ENCODE peak calls at places on chromosomes 2 and 18, in ten cellular contexts. D, E, Y, M, R, O, G, W, P and N are unnamed samples. For H3K9me3, the result is how much of the 10 kb centered on the place peaks cover.

GRCh38 chr18:8635087-8635486 is 25.9 kb downstream of the RAB12 start:
- DNase-seq in Y (no peak), W (peak), O (no peak), E (no peak), G (no peak), M (no peak), R (no peak), D (no peak), P (no peak), N (no peak)

GRCh38 chr18:32389868-32390267 is 80.8 kb downstream of the GAREM1 start:
- DNase-seq in W (no peak), Y (no peak), D (no peak), O (no peak), M (no peak), E (no peak), G (no peak), P (peak), R (no peak), N (no peak)

GRCh38 chr18:37138456-37138855 is 309.5 kb downstream of the KIAA1328 start:
- DNase-seq in E (no peak), R (no peak), M (no peak), W (no peak), Y (no peak), G (no peak), P (no peak), O (no peak), D (no peak), N (no peak)

GRCh38 chr2:160111951-160112798 is 49.8 kb upstream of the PLA2R1 start:
- DNase-seq in O (no peak), Y (no peak), M (no peak), R (no peak), D (no peak), P (no peak), W (no peak), E (no peak), G (no peak), N (no peak)

GRCh38 chr18:25898965-25899364 is 191.4 kb downstream of the SS18 start:
- DNase-seq in Y (no peak), W (no peak), G (no peak), O (no peak), D (no peak), R (no peak), E (no peak), M (no peak), P (no peak), N (no peak)

GRCh38 chr2:177063331-177063730 is 149.3 kb upstream of the HNRNPA3 start:
- DNase-seq in Y (no peak), W (no peak), M (no peak), R (no peak), O (no peak), G (no peak), D (no peak), P (no peak), E (no peak), N (no peak)

GRCh38 chr2:167508709-167509108 is 620.4 kb downstream of the XIRP2 start:
- DNase-seq in R (no peak), P (no peak), E (no peak), O (no peak), Y (no peak), D (no peak), W (no peak), M (no peak), G (no peak), N (no peak)

GRCh38 chr2:15200581-15200980 is 360.6 kb downstream of the NBAS start:
- DNase-seq in O (no peak), E (no peak), W (no peak), G (no peak), Y (no peak), P (no peak), R (no peak), M (no peak), D (no peak), N (no peak)

GRCh38 chr2:3495956-3496355 is 23.4 kb downstream of the ADI1 start:
- DNase-seq in O (no peak), W (no peak), P (no peak), G (no peak), D (no peak), Y (no peak), R (no peak), M (no peak), E (no peak), N (no peak)

GRCh38 chr2:30230855-30231725 is at the start of gene LBH:
- DNase-seq in P (peak), R (peak), Y (peak), M (no peak), G (peak), E (peak), D (peak), O (peak), W (peak), N (peak)

GRCh38 chr2:112204411-112204810 is 50.4 kb downstream of the ZC3H8 start:
- DNase-seq in Y (no peak), G (no peak), M (peak), D (no peak), R (no peak), O (no peak), E (no peak), P (no peak), W (peak), N (no peak)

GRCh38 chr2:240561325-240561971 is 1.3 kb downstream of the DUSP28 start:
- DNase-seq in O (peak), P (no peak), E (no peak), G (peak), D (peak), M (no peak), R (no peak), Y (no peak), W (peak), N (no peak)

GRCh38 chr18:73283788-73284187 is 416.0 kb upstream of the NETO1 start:
- DNase-seq in O (no peak), D (no peak), W (no peak), P (no peak), E (no peak), R (no peak), G (no peak), Y (no peak), M (no peak), N (no peak)

GRCh38 chr2:237434916-237435315 is 21.0 kb upstream of the COL6A3 start:
- DNase-seq in P (no peak), Y (peak), R (no peak), M (no peak), O (no peak), E (no peak), G (peak), D (no peak), W (no peak), N (peak)

GRCh38 chr2:102187191-102188150 is 648 bp downstream of the IL1RL2 start:
- DNase-seq in D (no peak), E (no peak), Y (no peak), G (peak), P (peak), R (no peak), M (no peak), O (no peak), W (peak), N (peak)

GRCh38 chr2:200377774-200378336 is 71.4 kb downstream of the SPATS2L start:
- DNase-seq in E (no peak), D (no peak), P (peak), G (peak), Y (peak), M (peak), W (no peak), R (no peak), O (no peak), N (no peak)

GRCh38 chr2:240250985-240251847 is 110.8 kb upstream of the OTOS start:
- DNase-seq in D (no peak), W (peak), M (peak), E (peak), R (peak), P (peak), G (peak), Y (peak), O (peak), N (peak)

GRCh38 chr18:38612904-38613303 is 1047.3 kb upstream of the CELF4 start:
- DNase-seq in Y (no peak), W (no peak), E (no peak), G (no peak), M (no peak), P (no peak), D (no peak), R (no peak), O (no peak), N (no peak)

GRCh38 chr2:45941758-45942738 is 290.6 kb downstream of the PRKCE start:
- DNase-seq in W (peak), Y (no peak), R (no peak), G (no peak), E (no peak), M (no peak), P (no peak), D (no peak), O (no peak), N (no peak)

GRCh38 chr2:128392207-128392606 is 73.5 kb upstream of the HS6ST1 start:
- DNase-seq in D (no peak), G (no peak), O (no peak), W (no peak), P (no peak), M (no peak), Y (no peak), E (no peak), R (no peak), N (no peak)

GRCh38 chr2:174336403-174337336 is 1.9 kb downstream of the SP9 start:
- DNase-seq in O (no peak), G (peak), R (no peak), D (peak), W (peak), P (no peak), M (peak), Y (peak), E (no peak), N (peak)

GRCh38 chr18:70154591-70155194 is 50.8 kb downstream of the RTTN start:
- DNase-seq in Y (no peak), G (no peak), D (no peak), W (no peak), P (no peak), E (no peak), R (no peak), O (no peak), M (no peak), N (no peak)

DNA sequence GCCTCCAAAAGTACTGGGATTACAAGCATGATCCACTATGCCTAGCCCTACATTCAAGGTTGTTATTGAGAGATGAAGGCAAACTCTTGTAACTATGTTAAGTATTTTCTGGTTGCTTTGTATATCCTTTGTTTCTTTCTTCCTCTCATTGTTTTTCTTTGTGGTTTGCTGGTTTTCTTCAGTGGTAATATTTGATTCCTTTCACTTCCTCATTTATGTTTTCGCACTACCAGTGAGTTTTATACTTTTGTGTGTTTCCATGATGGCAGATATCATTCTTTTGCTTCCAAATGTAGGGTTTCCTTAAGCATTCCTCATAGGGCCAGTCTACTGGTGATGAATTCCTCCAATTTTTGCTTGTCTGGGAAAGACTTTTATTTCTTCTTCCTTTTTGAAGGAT is 90.2 kb downstream of the NCK2 start:
- DNase-seq in O (no peak), R (no peak), Y (no peak), P (no peak), W (peak), M (no peak), G (no peak), E (no peak), D (no peak), N (no peak)
- H3K9me3 ChIP-seq in O (under half), R (under half), Y (under half), P (under half), W (under half), M (under half), G (under half), E (under half), D (under half), N (half or more)

GRCh38 chr2:28729698-28730097 is 21.9 kb upstream of the PPP1CB start:
- DNase-seq in M (no peak), W (no peak), E (no peak), Y (no peak), R (no peak), D (no peak), G (no peak), O (no peak), P (no peak), N (no peak)
- TF ChIP-seq POLR2AphosphoS5 in M (no peak), W (no peak), E (no peak), Y (no peak), R (no peak), D (no peak), G (no peak), O (no peak), P (no peak), N (no peak)

GRCh38 chr2:68739261-68740183 is 4.9 kb downstream of the ARHGAP25 start:
- DNase-seq in E (no peak), O (no peak), P (no peak), M (no peak), Y (no peak), D (no peak), W (no peak), G (no peak), R (peak), N (no peak)
- TF ChIP-seq POLR2A in E (no peak), O (no peak), P (no peak), M (no peak), Y (no peak), D (no peak), W (no peak), G (no peak), R (no peak), N (peak)

DNA sequence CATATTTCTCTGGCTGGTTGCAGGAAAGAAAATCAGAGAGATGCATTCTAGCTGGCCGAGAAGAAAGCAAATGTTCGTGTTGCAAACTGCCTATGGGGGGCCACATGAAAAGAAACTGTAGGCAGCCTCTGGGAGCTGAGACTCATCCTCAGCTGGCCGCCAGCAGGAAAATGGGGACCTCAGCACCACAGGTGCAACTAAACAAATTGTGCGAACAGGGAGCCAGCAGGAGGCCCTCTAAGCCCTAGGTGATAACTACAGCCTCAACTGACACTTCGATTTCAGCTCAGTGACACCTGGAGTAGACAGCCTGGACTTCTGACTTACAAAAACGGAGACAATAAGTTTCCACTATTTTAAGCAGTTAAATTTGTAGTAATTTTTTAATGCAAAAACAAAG is 107.3 kb downstream of the DTNB start:
- DNase-seq in Y (no peak), D (no peak), W (no peak), P (no peak), M (no peak), R (no peak), G (no peak), E (no peak), O (no peak), N (no peak)
- H3K9me3 ChIP-seq in Y (under half), D (under half), W (under half), P (under half), M (under half), R (under half), G (under half), E (under half), O (under half), N (under half)

GRCh38 chr2:48488545-48488944 is 41.4 kb upstream of the STON1 start:
- DNase-seq in O (no peak), D (no peak), G (no peak), P (no peak), Y (no peak), E (no peak), M (no peak), W (no peak), R (no peak), N (no peak)
- TF ChIP-seq POLR2AphosphoS5 in O (no peak), D (no peak), G (no peak), P (no peak), Y (no peak), E (no peak), M (no peak), W (no peak), R (no peak), N (no peak)

DNA sequence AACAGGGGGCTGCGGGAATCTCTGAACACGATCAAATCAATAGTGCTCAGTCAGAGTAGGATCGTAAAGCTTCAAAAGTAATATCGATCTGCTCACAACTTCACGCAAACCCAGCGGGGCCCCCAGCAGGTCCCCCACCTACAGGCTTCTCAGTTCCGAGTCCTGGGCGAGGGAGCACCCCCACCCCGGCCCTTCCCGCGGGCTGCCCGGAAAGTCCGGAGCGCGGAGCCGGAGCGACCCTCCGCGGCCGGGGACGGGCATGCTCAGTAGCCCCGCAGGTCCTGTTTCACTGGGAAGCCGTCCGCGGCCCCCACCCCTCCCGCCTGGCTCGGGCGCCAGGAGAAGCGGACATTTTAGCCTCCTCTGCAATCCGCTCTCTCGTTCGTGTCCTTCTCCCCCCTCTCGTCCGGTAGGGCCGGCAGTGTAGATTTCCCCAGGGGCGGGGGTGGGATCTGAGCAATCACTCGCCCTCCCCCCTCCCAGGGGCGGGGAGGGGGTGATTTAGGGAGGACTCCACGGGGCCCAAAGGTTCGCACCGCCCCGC is 3.3 kb upstream of the SPRED2 start:
- DNase-seq in E (peak), O (peak), W (peak), P (peak), R (peak), G (peak), M (peak), D (peak), Y (peak), N (peak)
- TF ChIP-seq POLR2A in E (peak), O (no peak), W (no peak), P (no peak), R (peak), G (no peak), M (no peak), D (no peak), Y (no peak), N (no peak)

GRCh38 chr2:230430957-230431635 is 15.1 kb downstream of the SP100 start:
- DNase-seq in D (no peak), E (no peak), W (no peak), R (no peak), O (no peak), G (no peak), M (no peak), P (no peak), Y (no peak), N (no peak)

GRCh38 chr2:230434677-230435324 is 18.8 kb downstream of the SP100 start:
- DNase-seq in O (no peak), G (no peak), Y (no peak), M (no peak), P (no peak), E (no peak), R (no peak), W (no peak), D (no peak), N (no peak)

GRCh38 chr2:230425377-230425776 is 9.4 kb downstream of the SP100 start:
- DNase-seq in G (no peak), R (no peak), P (no peak), Y (no peak), W (no peak), M (no peak), E (no peak), D (no peak), O (no peak), N (no peak)

GRCh38 chr2:230423851-230424458 is 8.0 kb downstream of the SP100 start:
- DNase-seq in M (no peak), R (no peak), Y (no peak), W (no peak), D (no peak), O (no peak), P (peak), E (no peak), G (no peak), N (no peak)

DNA sequence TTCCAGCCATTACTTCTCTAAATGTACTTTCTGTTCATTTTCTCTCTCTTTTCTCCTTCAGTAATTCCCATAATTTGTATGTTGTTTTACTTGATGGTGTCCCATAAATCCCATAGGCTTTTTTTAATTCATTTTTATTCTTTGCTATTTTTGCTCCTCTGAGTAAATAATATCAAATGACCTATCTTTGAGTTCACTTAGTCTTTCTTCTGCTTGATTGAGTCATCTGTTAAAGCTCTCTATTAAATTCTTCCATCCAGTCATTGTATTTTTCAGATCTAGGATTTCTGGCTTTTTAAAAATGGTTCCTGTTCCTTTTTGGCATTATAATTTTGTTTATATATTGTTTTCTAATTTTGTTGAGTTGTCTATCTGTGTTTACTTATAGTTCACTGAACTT is 13.5 kb downstream of the SP100 start:
- DNase-seq in Y (no peak), O (no peak), M (no peak), P (no peak), W (no peak), D (no peak), G (no peak), E (no peak), R (no peak), N (no peak)
- H3K9me3 ChIP-seq in Y (under half), O (under half), M (under half), P (under half), W (under half), D (under half), G (under half), E (under half), R (under half), N (under half)

DNA sequence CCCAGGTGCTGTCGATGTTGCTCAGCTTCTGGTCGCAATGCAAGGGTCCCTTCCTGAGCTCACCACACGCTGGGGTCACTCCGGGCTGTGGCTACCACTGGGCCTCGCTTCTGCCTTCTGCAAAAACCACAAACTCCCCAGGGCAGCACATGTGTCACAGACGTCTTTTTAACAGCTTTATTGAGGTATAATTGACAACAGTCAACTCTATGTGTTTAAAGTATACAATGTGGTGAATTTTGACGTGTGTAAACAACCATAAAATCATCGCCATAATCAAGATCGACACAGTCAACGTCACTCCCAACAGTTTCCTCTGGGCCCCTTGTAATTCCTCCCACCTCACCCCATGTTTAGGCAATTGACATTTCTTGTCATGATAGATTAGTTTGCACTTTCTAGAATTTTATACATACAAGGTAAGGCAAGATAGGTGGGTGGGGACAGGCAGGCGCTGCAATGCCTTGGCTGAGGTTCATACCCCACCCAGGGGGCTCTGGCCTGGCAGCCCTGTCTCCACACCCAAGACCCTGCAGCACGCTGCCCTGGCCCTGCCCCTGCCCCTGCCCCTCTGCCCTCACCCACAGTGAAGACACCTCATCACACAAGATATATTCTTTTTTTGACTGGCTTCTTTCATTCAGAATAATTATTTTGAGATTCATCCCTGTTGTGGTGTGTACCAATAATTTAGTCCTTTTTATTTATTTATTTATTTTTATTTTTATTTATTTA is 11.6 kb upstream of the B3GNT7 start:
- DNase-seq in D (no peak), R (no peak), W (no peak), O (no peak), M (no peak), E (no peak), P (no peak), G (peak), Y (no peak), N (no peak)
- TF ChIP-seq POLR2AphosphoS5 in D (no peak), R (no peak), W (no peak), O (no peak), M (no peak), E (no peak), P (no peak), G (no peak), Y (no peak), N (no peak)

DNA sequence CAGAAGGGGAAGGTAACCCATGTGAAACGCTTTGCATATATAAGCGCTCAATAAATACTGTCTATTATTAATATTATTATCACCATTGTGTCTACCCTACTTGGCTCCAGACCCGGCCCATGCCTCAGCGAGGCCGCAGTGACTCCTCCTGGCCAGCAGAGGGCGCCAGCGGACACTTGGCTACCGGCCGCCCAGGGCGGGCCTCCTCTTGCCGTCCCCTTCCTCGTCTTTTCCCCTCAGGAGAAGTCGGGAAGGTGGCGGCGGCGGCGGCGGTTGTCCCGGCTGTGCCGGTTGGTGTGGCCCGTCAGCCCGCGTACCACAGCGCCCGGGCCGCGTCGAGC is at the start of gene AGFG1:
- DNase-seq in R (peak), P (peak), W (peak), O (peak), M (peak), E (peak), D (peak), G (peak), Y (peak), N (peak)
- TF ChIP-seq POLR2A in R (peak), P (no peak), W (peak), O (no peak), M (no peak), E (no peak), D (peak), G (peak), Y (peak), N (no peak)